ENCODE peak calls at places on chromosomes 2 and 18, in nine cellular contexts. D is neural progenitor cell, P is OCI-LY7, Q is K562, K is H9, N is mammary epithelial cell, I is HepG2, C is GM23338, W is fibroblast of lung. V is an unnamed sample.

GRCh38 chr2:178909507-178909906 is 102.3 kb upstream of the TTN start:
- DNase-seq in D (no peak), P (no peak), Q (no peak), K (no peak), N (no peak), I (no peak), C (no peak), W (no peak), V (no peak)

GRCh38 chr2:84486436-84487115 is 27.5 kb upstream of the SUCLG1 start:
- DNase-seq in D (no peak), P (no peak), Q (no peak), K (no peak), N (no peak), I (peak), C (no peak), W (peak), V (no peak)

GRCh38 chr2:225766431-225766830 is 366.9 kb downstream of the NYAP2 start:
- DNase-seq in D (no peak), P (no peak), Q (no peak), K (no peak), N (no peak), I (no peak), C (no peak), W (peak), V (no peak)

GRCh38 chr2:31457651-31458050 is 43.1 kb upstream of the XDH start:
- DNase-seq in D (no peak), P (no peak), Q (no peak), K (no peak), N (no peak), I (no peak), C (no peak), W (no peak), V (no peak)

GRCh38 chr18:7596133-7596532 is 29.0 kb downstream of the PTPRM start:
- DNase-seq in D (no peak), P (no peak), Q (no peak), K (no peak), N (peak), I (no peak), C (no peak), W (no peak), V (no peak)

GRCh38 chr2:42832289-42832634 is 39.9 kb upstream of the HAAO start:
- DNase-seq in D (no peak), P (no peak), Q (no peak), K (no peak), N (no peak), I (no peak), C (no peak), W (no peak), V (no peak)

GRCh38 chr2:204453730-204454167 is 91.5 kb upstream of the PARD3B start:
- DNase-seq in D (peak), P (no peak), Q (no peak), K (peak), N (no peak), I (no peak), C (peak), W (peak), V (no peak)

GRCh38 chr2:120831106-120831505 is 95.4 kb downstream of the GLI2 start:
- DNase-seq in D (no peak), P (no peak), Q (no peak), K (no peak), N (no peak), I (no peak), C (no peak), W (no peak), V (no peak)

GRCh38 chr2:58992062-58992736 is 751.1 kb upstream of the FANCL start:
- DNase-seq in D (no peak), P (no peak), Q (no peak), K (no peak), N (no peak), I (peak), C (no peak), W (no peak), V (no peak)

GRCh38 chr2:98821629-98822135 is 90.8 kb upstream of the MGAT4A start:
- DNase-seq in D (no peak), P (no peak), Q (no peak), K (no peak), N (no peak), I (no peak), C (no peak), W (no peak), V (no peak)

GRCh38 chr2:121638333-121638732 is 10.9 kb downstream of the CLASP1 start:
- DNase-seq in D (no peak), P (no peak), Q (no peak), K (no peak), N (peak), I (peak), C (no peak), W (peak), V (no peak)

GRCh38 chr2:120886534-120886961 is 150.9 kb downstream of the GLI2 start:
- DNase-seq in D (no peak), P (no peak), Q (no peak), K (no peak), N (no peak), I (no peak), C (no peak), W (no peak), V (no peak)

GRCh38 chr2:218031771-218032257 is 29.0 kb upstream of the TNS1 start:
- DNase-seq in D (peak), P (no peak), Q (no peak), K (no peak), N (peak), I (no peak), C (no peak), W (no peak), V (no peak)

GRCh38 chr2:128452536-128453530 is 134.2 kb upstream of the HS6ST1 start:
- DNase-seq in D (peak), P (no peak), Q (no peak), K (peak), N (no peak), I (no peak), C (no peak), W (no peak), V (no peak)

GRCh38 chr2:128281852-128282245 is 36.8 kb downstream of the HS6ST1 start:
- DNase-seq in D (no peak), P (no peak), Q (no peak), K (no peak), N (no peak), I (no peak), C (no peak), W (no peak), V (no peak)

GRCh38 chr2:3450385-3451031 is 68.8 kb downstream of the ADI1 start:
- DNase-seq in D (no peak), P (no peak), Q (no peak), K (no peak), N (no peak), I (no peak), C (no peak), W (no peak), V (no peak)

GRCh38 chr2:231104115-231104713 is 20.6 kb downstream of the HTR2B start:
- DNase-seq in D (peak), P (peak), Q (peak), K (peak), N (peak), I (peak), C (peak), W (peak), V (peak)

GRCh38 chr2:195570329-195570728 is 86.7 kb upstream of the SLC39A10 start:
- DNase-seq in D (no peak), P (no peak), Q (no peak), K (no peak), N (no peak), I (no peak), C (no peak), W (no peak), V (no peak)

GRCh38 chr2:126994340-126994777 is 95.7 kb downstream of the TEX51 start:
- DNase-seq in D (no peak), P (no peak), Q (peak), K (no peak), N (no peak), I (no peak), C (no peak), W (no peak), V (no peak)

DNA sequence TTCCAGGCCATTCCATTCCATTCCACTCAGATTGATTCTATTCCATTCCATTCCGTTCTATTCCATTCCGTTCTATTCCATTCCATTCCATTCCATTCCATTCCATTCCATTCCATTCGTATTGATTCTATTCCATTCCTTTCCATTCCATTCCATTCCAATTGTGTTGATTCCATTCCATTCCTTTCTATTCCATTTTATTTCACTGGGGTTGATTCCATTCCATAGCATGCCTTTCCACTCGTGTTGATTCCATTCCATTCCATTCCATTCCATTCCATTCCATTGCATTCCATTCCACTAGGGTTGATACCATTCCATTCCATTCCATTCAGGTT is 1142.3 kb downstream of the RPIA start:
- DNase-seq in D (no peak), P (no peak), Q (no peak), K (no peak), N (peak), I (no peak), C (peak), W (peak), V (peak)
- H3K4me2 ChIP-seq in D (no peak), P (no peak), Q (no peak), K (no peak), N (no peak), I (no peak), C (no peak), W (no peak), V (no peak)

GRCh38 chr2:65368464-65368863 is 63.9 kb downstream of the SPRED2 start:
- DNase-seq in D (no peak), P (no peak), Q (no peak), K (no peak), N (no peak), I (no peak), C (no peak), W (no peak), V (no peak)
- H3K4me2 ChIP-seq in D (no peak), P (peak), Q (no peak), K (no peak), N (peak), I (no peak), C (no peak), W (no peak), V (no peak)

GRCh38 chr2:234968633-234969328 is 17.0 kb downstream of the SH3BP4 start:
- DNase-seq in D (no peak), P (no peak), Q (no peak), K (no peak), N (no peak), I (no peak), C (no peak), W (no peak), V (no peak)
- H3K4me2 ChIP-seq in D (peak), P (no peak), Q (no peak), K (no peak), N (no peak), I (no peak), C (peak), W (no peak), V (no peak)

GRCh38 chr2:63378589-63378988 is 209.7 kb downstream of the WDPCP start:
- DNase-seq in D (no peak), P (no peak), Q (no peak), K (no peak), N (peak), I (no peak), C (no peak), W (no peak), V (no peak)
- H3K4me2 ChIP-seq in D (no peak), P (no peak), Q (no peak), K (no peak), N (no peak), I (no peak), C (no peak), W (no peak), V (no peak)

V was measured in Karpas-422.